ENCODE peak calls at places on chromosomes 12 and 14, in five cellular contexts. Z is heart left ventricle, T is A549, A is neural progenitor cell, N is suprapubic skin. K is an unnamed sample. For H3K4me1, the result is how much of the 10 kb centered on the place peaks cover.

GRCh38 chr12:114480309-114481199 is 74.6 kb upstream of the TBX5 start:
- DNase-seq in T (no peak), N (peak), A (peak), Z (no peak), K (peak)

GRCh38 chr12:124390442-124391116 is 95.7 kb downstream of the RFLNA start:
- DNase-seq in T (peak), Z (peak), N (no peak), A (no peak), K (peak)

GRCh38 chr14:65080954-65081747 is 21.2 kb downstream of the MAX start:
- DNase-seq in Z (no peak), T (no peak), N (no peak), A (no peak), K (no peak)

GRCh38 chr14:105187935-105188524 is 6.9 kb upstream of the NUDT14 start:
- DNase-seq in N (no peak), T (no peak), Z (no peak), A (no peak), K (no peak)

GRCh38 chr14:100706200-100706599 is 20.5 kb upstream of the DLK1 start:
- DNase-seq in Z (no peak), N (no peak), A (no peak), T (no peak), K (no peak)

GRCh38 chr12:23204933-23205778 is 580.2 kb downstream of the ETNK1 start:
- DNase-seq in T (peak), N (no peak), A (peak), Z (no peak), K (no peak)

GRCh38 chr12:57213068-57213715 is 3.4 kb upstream of the NXPH4 start:
- DNase-seq in T (peak), A (peak), Z (peak), N (peak), K (peak)

GRCh38 chr12:128994869-128995268 is 141.6 kb downstream of the GLT1D1 start:
- DNase-seq in N (no peak), A (no peak), T (no peak), Z (no peak), K (no peak)

GRCh38 chr12:1880153-1880845 is 38.2 kb downstream of the CACNA2D4 start:
- DNase-seq in N (no peak), Z (no peak), T (no peak), A (no peak), K (peak)

GRCh38 chr14:64117671-64118402 is 176.3 kb downstream of the ESR2 start:
- DNase-seq in N (no peak), A (no peak), Z (peak), T (no peak), K (peak)

GRCh38 chr14:71319646-71320045 is 412.4 kb downstream of the PCNX1 start:
- DNase-seq in A (peak), Z (no peak), T (peak), N (no peak), K (no peak)

GRCh38 chr14:50410921-50411320 is 14.2 kb upstream of the CDKL1 start:
- DNase-seq in T (no peak), A (no peak), Z (no peak), N (no peak), K (no peak)

GRCh38 chr14:38716871-38717270 is 386.2 kb downstream of the SEC23A start:
- DNase-seq in Z (no peak), N (no peak), T (no peak), A (no peak), K (no peak)

GRCh38 chr12:6140646-6141045 is 16.2 kb upstream of the VWF start:
- DNase-seq in N (no peak), A (no peak), Z (no peak), T (no peak), K (no peak)
- H3K4me3 ChIP-seq in N (no peak), A (no peak), Z (no peak), T (no peak), K (no peak)

GRCh38 chr14:56131004-56131864 is 13.0 kb downstream of the PELI2 start:
- DNase-seq in Z (no peak), A (no peak), N (no peak), T (no peak), K (no peak)
- H3K4me1 ChIP-seq in Z (under half), A (half or more), N (half or more), T (under half), K (under half)

GRCh38 chr14:77110286-77110685 is 12.2 kb downstream of the CIPC start:
- DNase-seq in T (no peak), N (no peak), Z (no peak), A (no peak), K (no peak)

GRCh38 chr14:77109656-77110055 is 11.6 kb downstream of the CIPC start:
- DNase-seq in T (no peak), Z (no peak), N (no peak), A (no peak), K (no peak)

GRCh38 chr14:77107228-77107627 is 9.2 kb downstream of the CIPC start:
- DNase-seq in Z (no peak), T (no peak), N (no peak), A (no peak), K (no peak)

GRCh38 chr14:77106666-77107065 is 8.6 kb downstream of the CIPC start:
- DNase-seq in A (peak), Z (no peak), N (no peak), T (no peak), K (no peak)

DNA sequence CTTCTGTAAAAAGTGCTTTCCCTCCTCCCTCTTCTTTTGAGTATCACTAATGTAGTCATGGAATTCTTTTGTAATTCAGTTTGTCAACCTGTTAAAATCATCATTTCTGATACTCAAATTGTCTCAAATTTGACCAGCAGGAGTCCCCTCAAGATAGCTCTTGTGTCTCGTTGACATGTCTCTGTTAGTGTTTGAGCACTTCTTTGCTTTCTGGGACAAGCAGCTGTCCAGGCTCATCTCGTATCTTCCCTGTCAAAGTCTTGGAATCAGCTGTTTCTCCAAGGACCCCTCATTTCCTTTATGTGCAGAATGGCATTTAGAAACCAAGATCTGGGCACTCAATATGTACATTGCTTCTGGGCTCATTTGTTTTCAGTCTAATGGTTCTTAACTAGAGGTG is 10.7 kb downstream of the CIPC start:
- DNase-seq in A (no peak), T (no peak), N (no peak), Z (no peak), K (no peak)
- H3K27ac ChIP-seq in A (no peak), T (no peak), N (no peak), Z (no peak), K (no peak)

DNA sequence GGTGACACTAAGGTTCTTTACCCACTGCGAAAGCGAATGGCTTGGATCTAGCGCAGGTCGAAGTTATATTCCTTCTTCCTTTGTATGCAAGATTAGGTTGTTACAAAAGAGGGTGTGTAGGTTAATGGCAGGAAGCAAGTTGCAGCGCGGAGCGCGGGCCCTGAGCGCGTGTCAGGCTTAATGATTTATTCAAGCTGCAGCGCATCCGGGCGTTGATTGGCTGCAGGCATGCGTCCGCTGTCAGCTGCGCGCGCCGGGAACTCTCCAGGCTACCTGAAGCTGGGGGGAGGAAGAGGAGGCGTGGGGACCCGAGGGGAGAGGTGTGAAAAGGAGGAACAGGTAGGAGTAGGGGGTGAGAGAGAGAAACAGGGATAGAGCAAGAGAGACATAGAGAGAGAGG is 7.4 kb downstream of the ASCL1 start:
- DNase-seq in A (peak), N (no peak), T (peak), Z (no peak), K (no peak)
- H3K4me3 ChIP-seq in A (peak), N (peak), T (peak), Z (no peak), K (no peak)

GRCh38 chr12:96197503-96198272 is 3.5 kb downstream of the ELK3 start:
- DNase-seq in Z (no peak), A (no peak), N (no peak), T (peak), K (no peak)
- H3K4me1 ChIP-seq in Z (half or more), A (under half), N (under half), T (under half), K (under half)

GRCh38 chr12:69238589-69239285 is 632 bp upstream of the CPSF6 start:
- DNase-seq in N (no peak), Z (no peak), T (no peak), A (no peak), K (no peak)
- H3K27ac ChIP-seq in N (peak), Z (peak), T (peak), A (peak), K (peak)

GRCh38 chr12:58917699-58918334 is 2.5 kb downstream of the LRIG3 start:
- DNase-seq in A (peak), N (no peak), Z (no peak), T (no peak), K (no peak)
- H3K4me3 ChIP-seq in A (peak), N (peak), Z (peak), T (no peak), K (peak)

GRCh38 chr12:91180577-91180976 is 2.0 kb downstream of the DCN start:
- DNase-seq in N (no peak), T (no peak), Z (no peak), A (no peak), K (no peak)

GRCh38 chr12:91179315-91179714 is 3.3 kb downstream of the DCN start:
- DNase-seq in A (no peak), Z (no peak), N (peak), T (no peak), K (no peak)

GRCh38 chr12:91180162-91180561 is 2.5 kb downstream of the DCN start:
- DNase-seq in A (no peak), Z (no peak), N (no peak), T (no peak), K (no peak)

GRCh38 chr12:91182664-91183455 is at the start of gene DCN:
- DNase-seq in N (no peak), T (no peak), A (no peak), Z (no peak), K (no peak)

GRCh38 chr12:91181053-91181452 is 1.6 kb downstream of the DCN start:
- DNase-seq in T (no peak), A (no peak), Z (no peak), N (no peak), K (no peak)
- H3K4me1 ChIP-seq in T (under half), A (under half), Z (under half), N (under half), K (under half)

GRCh38 chr14:69325646-69326265 is 65.8 kb downstream of the GALNT16 start:
- DNase-seq in N (peak), T (peak), Z (peak), A (no peak), K (no peak)

GRCh38 chr14:69327507-69327906 is 67.5 kb downstream of the GALNT16 start:
- DNase-seq in N (peak), A (no peak), T (no peak), Z (no peak), K (no peak)

GRCh38 chr14:69325086-69325485 is 65.1 kb downstream of the GALNT16 start:
- DNase-seq in Z (no peak), A (no peak), N (peak), T (no peak), K (no peak)

GRCh38 chr14:69328317-69328716 is 68.4 kb downstream of the GALNT16 start:
- DNase-seq in Z (no peak), T (no peak), N (peak), A (no peak), K (peak)

GRCh38 chr14:69326611-69327010 is 66.7 kb downstream of the GALNT16 start:
- DNase-seq in T (no peak), Z (no peak), A (no peak), N (peak), K (no peak)
- H3K27ac ChIP-seq in T (no peak), Z (no peak), A (no peak), N (no peak), K (no peak)

GRCh38 chr12:120229583-120230325 is 28.8 kb upstream of the RPLP0 start:
- DNase-seq in N (no peak), Z (peak), T (no peak), A (peak), K (peak)

GRCh38 chr12:120229071-120229582 is 28.2 kb upstream of the RPLP0 start:
- DNase-seq in Z (no peak), T (no peak), N (no peak), A (no peak), K (no peak)

GRCh38 chr12:120227233-120228040 is 26.5 kb upstream of the RPLP0 start:
- DNase-seq in A (no peak), T (no peak), Z (no peak), N (no peak), K (no peak)

GRCh38 chr12:120228291-120229070 is 27.6 kb upstream of the RPLP0 start:
- DNase-seq in T (peak), A (peak), Z (peak), N (peak), K (peak)

DNA sequence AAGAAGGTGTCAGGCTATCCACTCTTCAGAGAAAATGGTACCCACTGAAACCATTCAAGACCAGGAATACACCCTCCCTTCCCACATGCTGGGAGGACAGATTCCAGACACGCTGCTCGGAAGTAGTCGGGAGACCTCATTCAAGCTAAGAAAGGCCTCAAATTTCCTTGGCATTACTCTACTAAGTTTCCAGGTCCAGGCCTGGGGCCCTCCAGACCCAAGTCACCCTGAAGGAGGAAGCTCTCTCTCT is 27.1 kb upstream of the RPLP0 start:
- DNase-seq in A (no peak), T (no peak), N (no peak), Z (no peak), K (no peak)
- H3K4me3 ChIP-seq in A (no peak), T (no peak), N (no peak), Z (no peak), K (no peak)